ENCODE peak calls at places on chromosomes 11 and 22, in eight cellular contexts. J is PC-3, L is neural progenitor cell, O is HCT116, H is GM23338, N is SK-N-SH, F is MM.1S, V is hepatocyte. Q is an unnamed sample.

GRCh38 chr11:88158081-88158480 is 17.2 kb downstream of the RAB38 start:
- DNase-seq in J (no peak), L (no peak), O (no peak), H (no peak), N (no peak), F (no peak), V (no peak), Q (no peak)

GRCh38 chr11:94433049-94433448 is 31.8 kb upstream of the GPR83 start:
- DNase-seq in J (no peak), L (no peak), O (no peak), H (no peak), N (no peak), F (no peak), V (peak), Q (no peak)

GRCh38 chr11:95790933-95791247 is 592 bp downstream of the CEP57 start:
- DNase-seq in J (peak), L (peak), O (peak), H (peak), N (peak), F (peak), V (peak), Q (peak)

GRCh38 chr22:44821741-44822425 is 69.5 kb downstream of the ARHGAP8 start:
- DNase-seq in J (no peak), L (no peak), O (no peak), H (no peak), N (no peak), F (no peak), V (no peak), Q (no peak)

GRCh38 chr11:63768232-63769043 is at the start of gene ZFTA:
- DNase-seq in J (peak), L (peak), O (no peak), H (peak), N (peak), F (peak), V (peak), Q (peak)

GRCh38 chr11:32466279-32466915 is 31.1 kb upstream of the WT1 start:
- DNase-seq in J (peak), L (no peak), O (no peak), H (no peak), N (no peak), F (no peak), V (peak), Q (no peak)

GRCh38 chr22:45208993-45209838 is 31.5 kb downstream of the KIAA0930 start:
- DNase-seq in J (peak), L (peak), O (no peak), H (peak), N (peak), F (no peak), V (no peak), Q (no peak)

GRCh38 chr11:70928854-70929598 is 323.4 kb downstream of the SHANK2 start:
- DNase-seq in J (no peak), L (no peak), O (no peak), H (peak), N (no peak), F (no peak), V (no peak), Q (no peak)

GRCh38 chr11:17277024-17277584 is 565 bp downstream of the NUCB2 start:
- DNase-seq in J (peak), L (no peak), O (no peak), H (peak), N (no peak), F (peak), V (peak), Q (peak)

GRCh38 chr11:78825531-78825930 is 250.9 kb upstream of the NARS2 start:
- DNase-seq in J (no peak), L (no peak), O (no peak), H (no peak), N (no peak), F (no peak), V (peak), Q (no peak)
- TF ChIP-seq CTCF in J (no peak), L (no peak), O (no peak), H (no peak), N (no peak), F (no peak), V (no peak), Q (no peak)

GRCh38 chr11:84947970-84948600 is 679.1 kb downstream of the DLG2 start:
- DNase-seq in J (peak), L (no peak), O (no peak), H (peak), N (no peak), F (no peak), V (no peak), Q (no peak)
- H2AFZ ChIP-seq in J (no peak), L (peak), O (no peak), H (peak), N (no peak), F (no peak), V (no peak), Q (no peak)

GRCh38 chr11:44651535-44652130 is 75.1 kb upstream of the TSPAN18 start:
- DNase-seq in J (no peak), L (no peak), O (no peak), H (no peak), N (no peak), F (no peak), V (no peak), Q (peak)

GRCh38 chr11:44643207-44643606 is 77.7 kb downstream of the CD82 start:
- DNase-seq in J (no peak), L (no peak), O (no peak), H (no peak), N (no peak), F (no peak), V (no peak), Q (no peak)

GRCh38 chr11:44648109-44648508 is 78.7 kb upstream of the TSPAN18 start:
- DNase-seq in J (no peak), L (no peak), O (no peak), H (no peak), N (no peak), F (no peak), V (no peak), Q (no peak)

GRCh38 chr11:44645832-44646231 is 80.4 kb downstream of the CD82 start:
- DNase-seq in J (no peak), L (no peak), O (no peak), H (no peak), N (no peak), F (no peak), V (no peak), Q (no peak)
- TF ChIP-seq EZH2phosphoT487 in J (no peak), L (no peak), O (no peak), H (no peak), N (no peak), F (no peak), V (no peak), Q (no peak)

GRCh38 chr11:59810911-59811259 is 307 bp upstream of the MRPL16 start:
- DNase-seq in J (no peak), L (no peak), O (no peak), H (no peak), N (no peak), F (no peak), V (no peak), Q (no peak)

GRCh38 chr11:59807047-59807446 is 3.5 kb downstream of the MRPL16 start:
- DNase-seq in J (no peak), L (no peak), O (no peak), H (no peak), N (no peak), F (no peak), V (peak), Q (no peak)

GRCh38 chr11:59813364-59813763 is 2.8 kb upstream of the MRPL16 start:
- DNase-seq in J (no peak), L (no peak), O (no peak), H (no peak), N (no peak), F (no peak), V (no peak), Q (no peak)

GRCh38 chr11:59812220-59812619 is 1.6 kb upstream of the MRPL16 start:
- DNase-seq in J (no peak), L (no peak), O (no peak), H (no peak), N (no peak), F (no peak), V (no peak), Q (no peak)

GRCh38 chr11:59810189-59810910 is at the start of gene MRPL16:
- DNase-seq in J (peak), L (peak), O (peak), H (peak), N (peak), F (peak), V (peak), Q (peak)
- TF ChIP-seq CTCF in J (peak), L (peak), O (no peak), H (peak), N (peak), F (peak), V (peak), Q (peak)

GRCh38 chr11:45926001-45926401 is 3.5 kb downstream of the LARGE2 start:
- DNase-seq in J (no peak), L (no peak), O (no peak), H (no peak), N (no peak), F (no peak), V (no peak), Q (no peak)
- H2AFZ ChIP-seq in J (no peak), L (no peak), O (no peak), H (no peak), N (no peak), F (no peak), V (no peak), Q (no peak)

GRCh38 chr11:15907806-15908205 is 448.5 kb downstream of the SOX6 start:
- DNase-seq in J (no peak), L (no peak), O (no peak), H (no peak), N (no peak), F (no peak), V (no peak), Q (no peak)

GRCh38 chr11:15903246-15903645 is 453.1 kb downstream of the SOX6 start:
- DNase-seq in J (no peak), L (no peak), O (no peak), H (no peak), N (peak), F (no peak), V (peak), Q (no peak)

GRCh38 chr11:15905815-15906214 is 450.5 kb downstream of the SOX6 start:
- DNase-seq in J (no peak), L (no peak), O (no peak), H (no peak), N (no peak), F (no peak), V (no peak), Q (no peak)

GRCh38 chr11:15905334-15905733 is 451.0 kb downstream of the SOX6 start:
- DNase-seq in J (no peak), L (no peak), O (no peak), H (no peak), N (no peak), F (no peak), V (no peak), Q (no peak)

GRCh38 chr11:15906481-15907035 is 449.8 kb downstream of the SOX6 start:
- DNase-seq in J (no peak), L (no peak), O (no peak), H (no peak), N (no peak), F (no peak), V (no peak), Q (no peak)
- TF ChIP-seq EZH2phosphoT487 in J (no peak), L (no peak), O (no peak), H (no peak), N (no peak), F (no peak), V (no peak), Q (no peak)

DNA sequence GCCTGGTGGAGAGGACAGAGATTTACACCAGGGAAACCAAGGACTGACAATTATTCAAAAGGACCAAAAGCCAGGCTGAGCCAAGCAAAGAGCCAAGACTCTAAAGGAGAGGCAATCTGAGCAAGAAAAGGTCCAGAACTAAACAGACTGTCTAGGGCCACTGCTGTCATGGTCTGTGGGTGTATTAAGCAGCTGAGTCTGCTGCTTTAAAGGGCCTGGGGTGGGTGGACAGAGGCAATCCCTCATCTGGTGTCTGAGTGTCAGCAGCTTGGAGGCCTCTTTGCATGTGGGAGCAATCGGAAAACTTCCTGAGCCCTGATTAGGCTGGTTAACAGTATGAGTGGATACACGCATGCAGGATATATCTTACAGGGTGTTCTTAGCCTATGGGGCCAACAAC is 67.6 kb upstream of the TIMP3 start:
- DNase-seq in J (no peak), L (no peak), O (no peak), H (no peak), N (no peak), F (no peak), V (no peak), Q (no peak)
- TF ChIP-seq CTCF in J (no peak), L (no peak), O (no peak), H (no peak), N (no peak), F (no peak), V (no peak), Q (no peak)

Q was measured in OCI-LY7.